ENCODE peak calls at places on chromosome 10, in six cellular contexts. One of them, this sample, is unnamed.

GRCh38 chr10:125997586-125997985 is 101.2 kb downstream of the FANK1 start:
- DNase-seq in psoas muscle: no peak
- DNase-seq in CD4-positive, alpha-beta T cell: no peak
- DNase-seq in fibroblast of lung: no peak
- DNase-seq in endodermal cell: no peak
- DNase-seq in AG04450: no peak
- DNase-seq in this sample: no peak

GRCh38 chr10:9709849-9710248 is 1307.8 kb upstream of the CELF2 start:
- DNase-seq in psoas muscle: no peak
- DNase-seq in CD4-positive, alpha-beta T cell: no peak
- DNase-seq in fibroblast of lung: peak
- DNase-seq in endodermal cell: no peak
- DNase-seq in AG04450: no peak
- DNase-seq in this sample: no peak

GRCh38 chr10:117544729-117545140 is 2.2 kb downstream of the EMX2 start:
- DNase-seq in psoas muscle: no peak
- DNase-seq in CD4-positive, alpha-beta T cell: no peak
- DNase-seq in fibroblast of lung: no peak
- DNase-seq in endodermal cell: peak
- DNase-seq in AG04450: no peak
- DNase-seq in this sample: no peak

GRCh38 chr10:126919426-126919825 is 14.2 kb downstream of the DOCK1 start:
- DNase-seq in psoas muscle: no peak
- DNase-seq in CD4-positive, alpha-beta T cell: no peak
- DNase-seq in fibroblast of lung: no peak
- DNase-seq in endodermal cell: no peak
- DNase-seq in AG04450: no peak
- DNase-seq in this sample: no peak

GRCh38 chr10:70758757-70759514 is 26.2 kb downstream of the TBATA start:
- DNase-seq in psoas muscle: peak
- DNase-seq in CD4-positive, alpha-beta T cell: peak
- DNase-seq in fibroblast of lung: peak
- DNase-seq in endodermal cell: peak
- DNase-seq in AG04450: peak
- DNase-seq in this sample: no peak

GRCh38 chr10:126950401-126951105 is 45.3 kb downstream of the DOCK1 start:
- DNase-seq in psoas muscle: no peak
- DNase-seq in CD4-positive, alpha-beta T cell: no peak
- DNase-seq in fibroblast of lung: no peak
- DNase-seq in endodermal cell: no peak
- DNase-seq in AG04450: no peak
- DNase-seq in this sample: no peak

GRCh38 chr10:17561131-17561530 is 56.0 kb downstream of the HACD1 start:
- DNase-seq in psoas muscle: no peak
- DNase-seq in CD4-positive, alpha-beta T cell: no peak
- DNase-seq in fibroblast of lung: peak
- DNase-seq in endodermal cell: no peak
- DNase-seq in AG04450: no peak
- DNase-seq in this sample: no peak

GRCh38 chr10:24469993-24470392 is 253.7 kb downstream of the ARHGAP21 start:
- DNase-seq in psoas muscle: no peak
- DNase-seq in CD4-positive, alpha-beta T cell: no peak
- DNase-seq in fibroblast of lung: peak
- DNase-seq in endodermal cell: no peak
- DNase-seq in AG04450: no peak
- DNase-seq in this sample: no peak

GRCh38 chr10:122267849-122268737 is 3.0 kb upstream of the BTBD16 start:
- DNase-seq in psoas muscle: peak
- DNase-seq in CD4-positive, alpha-beta T cell: peak
- DNase-seq in fibroblast of lung: peak
- DNase-seq in endodermal cell: peak
- DNase-seq in AG04450: no peak
- DNase-seq in this sample: no peak

GRCh38 chr10:43058716-43059335 is 18.0 kb upstream of the RET start:
- DNase-seq in psoas muscle: peak
- DNase-seq in CD4-positive, alpha-beta T cell: no peak
- DNase-seq in fibroblast of lung: no peak
- DNase-seq in endodermal cell: no peak
- DNase-seq in AG04450: no peak
- DNase-seq in this sample: no peak

GRCh38 chr10:88835910-88836221 is 15.8 kb downstream of the ANKRD22 start:
- DNase-seq in psoas muscle: no peak
- DNase-seq in CD4-positive, alpha-beta T cell: no peak
- DNase-seq in fibroblast of lung: no peak
- DNase-seq in endodermal cell: no peak
- DNase-seq in AG04450: no peak
- DNase-seq in this sample: no peak
- TF ChIP-seq CTCF in psoas muscle: no peak
- TF ChIP-seq CTCF in CD4-positive, alpha-beta T cell: peak
- TF ChIP-seq CTCF in fibroblast of lung: no peak
- TF ChIP-seq CTCF in endodermal cell: no peak
- TF ChIP-seq CTCF in AG04450: no peak
- TF ChIP-seq CTCF in this sample: no peak

GRCh38 chr10:77661100-77661499 is 23.5 kb upstream of the KCNMA1 start:
- DNase-seq in psoas muscle: no peak
- DNase-seq in CD4-positive, alpha-beta T cell: no peak
- DNase-seq in fibroblast of lung: no peak
- DNase-seq in endodermal cell: peak
- DNase-seq in AG04450: no peak
- DNase-seq in this sample: no peak
- TF ChIP-seq CTCF in psoas muscle: no peak
- TF ChIP-seq CTCF in CD4-positive, alpha-beta T cell: no peak
- TF ChIP-seq CTCF in fibroblast of lung: no peak
- TF ChIP-seq CTCF in endodermal cell: peak
- TF ChIP-seq CTCF in AG04450: no peak
- TF ChIP-seq CTCF in this sample: no peak

DNA sequence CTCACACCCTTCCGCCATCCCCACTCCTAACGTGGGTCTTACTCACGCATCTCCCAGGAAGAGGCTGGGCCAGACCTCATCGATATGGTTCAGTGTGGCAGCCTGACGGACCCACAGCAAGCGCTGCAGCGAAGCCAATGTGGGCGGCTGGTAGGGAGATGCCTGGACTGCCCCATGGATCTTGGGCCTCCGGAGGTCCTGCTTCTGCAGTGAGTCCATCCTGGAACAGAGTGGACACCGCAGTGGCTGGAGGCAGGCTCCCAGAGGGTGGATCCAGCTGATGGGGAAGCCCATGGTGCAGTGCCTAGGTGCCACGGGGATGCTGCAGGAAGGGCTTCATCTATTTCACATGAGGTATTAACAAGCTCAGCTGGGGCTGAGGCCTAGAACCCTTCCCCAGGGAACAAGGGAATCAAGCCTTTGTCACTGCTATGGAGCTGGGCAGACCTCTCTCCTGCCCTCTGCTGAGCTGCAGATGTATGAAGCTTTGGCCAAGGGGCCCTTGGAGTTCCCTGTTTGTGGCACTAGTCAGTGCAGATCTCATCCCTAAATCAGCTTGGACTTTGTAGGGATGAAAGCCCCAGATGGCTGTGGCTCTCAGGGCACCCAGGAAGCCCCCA is 13.7 kb upstream of the SAMD8 start:
- DNase-seq in psoas muscle: no peak
- DNase-seq in CD4-positive, alpha-beta T cell: no peak
- DNase-seq in fibroblast of lung: peak
- DNase-seq in endodermal cell: peak
- DNase-seq in AG04450: no peak
- DNase-seq in this sample: no peak
- TF ChIP-seq CTCF in psoas muscle: no peak
- TF ChIP-seq CTCF in CD4-positive, alpha-beta T cell: no peak
- TF ChIP-seq CTCF in fibroblast of lung: peak
- TF ChIP-seq CTCF in endodermal cell: peak
- TF ChIP-seq CTCF in AG04450: peak
- TF ChIP-seq CTCF in this sample: peak

DNA sequence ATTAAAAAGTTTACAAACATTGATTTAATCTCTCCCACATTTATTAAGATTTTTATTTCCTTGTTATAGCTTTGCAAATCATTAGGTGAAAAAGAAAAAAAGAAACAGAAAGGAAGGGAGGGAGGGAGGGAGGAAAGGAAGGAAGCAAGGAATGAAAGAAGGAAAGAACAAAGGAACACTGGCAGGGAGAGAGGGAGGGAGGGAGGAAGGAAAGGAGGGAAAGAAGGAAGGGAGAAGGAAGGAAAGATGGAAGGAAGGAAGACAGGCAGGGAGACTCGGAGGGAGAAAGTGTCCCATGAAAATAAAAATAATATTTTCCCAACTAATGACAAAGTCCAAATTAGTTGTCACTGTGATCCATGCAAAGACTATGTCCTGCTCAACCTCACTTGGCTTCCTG is 6.3 kb upstream of the ITGA8 start:
- DNase-seq in psoas muscle: no peak
- DNase-seq in CD4-positive, alpha-beta T cell: no peak
- DNase-seq in fibroblast of lung: no peak
- DNase-seq in endodermal cell: no peak
- DNase-seq in AG04450: no peak
- DNase-seq in this sample: no peak
- TF ChIP-seq CTCF in psoas muscle: no peak
- TF ChIP-seq CTCF in CD4-positive, alpha-beta T cell: no peak
- TF ChIP-seq CTCF in fibroblast of lung: no peak
- TF ChIP-seq CTCF in endodermal cell: no peak
- TF ChIP-seq CTCF in AG04450: no peak
- TF ChIP-seq CTCF in this sample: no peak

GRCh38 chr10:105266966-105267539 is 626.0 kb downstream of the SORCS3 start:
- DNase-seq in psoas muscle: no peak
- DNase-seq in CD4-positive, alpha-beta T cell: no peak
- DNase-seq in fibroblast of lung: no peak
- DNase-seq in endodermal cell: no peak
- DNase-seq in AG04450: no peak
- DNase-seq in this sample: no peak
- TF ChIP-seq CTCF in psoas muscle: no peak
- TF ChIP-seq CTCF in CD4-positive, alpha-beta T cell: no peak
- TF ChIP-seq CTCF in fibroblast of lung: no peak
- TF ChIP-seq CTCF in endodermal cell: no peak
- TF ChIP-seq CTCF in AG04450: no peak
- TF ChIP-seq CTCF in this sample: no peak

GRCh38 chr10:113060221-113061053 is 110.4 kb downstream of the TCF7L2 start:
- DNase-seq in psoas muscle: peak
- DNase-seq in CD4-positive, alpha-beta T cell: no peak
- DNase-seq in fibroblast of lung: peak
- DNase-seq in endodermal cell: peak
- DNase-seq in AG04450: no peak
- DNase-seq in this sample: no peak

GRCh38 chr10:113059001-113059780 is 109.1 kb downstream of the TCF7L2 start:
- DNase-seq in psoas muscle: no peak
- DNase-seq in CD4-positive, alpha-beta T cell: no peak
- DNase-seq in fibroblast of lung: peak
- DNase-seq in endodermal cell: peak
- DNase-seq in AG04450: peak
- DNase-seq in this sample: peak

GRCh38 chr10:113064039-113064438 is 114.0 kb downstream of the TCF7L2 start:
- DNase-seq in psoas muscle: no peak
- DNase-seq in CD4-positive, alpha-beta T cell: no peak
- DNase-seq in fibroblast of lung: no peak
- DNase-seq in endodermal cell: peak
- DNase-seq in AG04450: no peak
- DNase-seq in this sample: no peak

GRCh38 chr10:113061054-113061430 is 111.0 kb downstream of the TCF7L2 start:
- DNase-seq in psoas muscle: no peak
- DNase-seq in CD4-positive, alpha-beta T cell: no peak
- DNase-seq in fibroblast of lung: no peak
- DNase-seq in endodermal cell: no peak
- DNase-seq in AG04450: no peak
- DNase-seq in this sample: no peak

GRCh38 chr10:113062977-113063967 is 113.2 kb downstream of the TCF7L2 start:
- DNase-seq in psoas muscle: no peak
- DNase-seq in CD4-positive, alpha-beta T cell: no peak
- DNase-seq in fibroblast of lung: no peak
- DNase-seq in endodermal cell: peak
- DNase-seq in AG04450: no peak
- DNase-seq in this sample: no peak
- TF ChIP-seq CTCF in psoas muscle: no peak
- TF ChIP-seq CTCF in CD4-positive, alpha-beta T cell: no peak
- TF ChIP-seq CTCF in fibroblast of lung: no peak
- TF ChIP-seq CTCF in endodermal cell: peak
- TF ChIP-seq CTCF in AG04450: peak
- TF ChIP-seq CTCF in this sample: peak

GRCh38 chr10:2754943-2755342 is 312.4 kb upstream of the PFKP start:
- DNase-seq in psoas muscle: no peak
- DNase-seq in CD4-positive, alpha-beta T cell: no peak
- DNase-seq in fibroblast of lung: no peak
- DNase-seq in endodermal cell: no peak
- DNase-seq in AG04450: no peak
- DNase-seq in this sample: no peak

GRCh38 chr10:2761971-2762370 is 305.4 kb upstream of the PFKP start:
- DNase-seq in psoas muscle: no peak
- DNase-seq in CD4-positive, alpha-beta T cell: no peak
- DNase-seq in fibroblast of lung: no peak
- DNase-seq in endodermal cell: no peak
- DNase-seq in AG04450: no peak
- DNase-seq in this sample: no peak

GRCh38 chr10:2759203-2759602 is 308.1 kb upstream of the PFKP start:
- DNase-seq in psoas muscle: no peak
- DNase-seq in CD4-positive, alpha-beta T cell: no peak
- DNase-seq in fibroblast of lung: no peak
- DNase-seq in endodermal cell: no peak
- DNase-seq in AG04450: no peak
- DNase-seq in this sample: no peak

GRCh38 chr10:2761311-2761710 is 306.0 kb upstream of the PFKP start:
- DNase-seq in psoas muscle: no peak
- DNase-seq in CD4-positive, alpha-beta T cell: no peak
- DNase-seq in fibroblast of lung: no peak
- DNase-seq in endodermal cell: no peak
- DNase-seq in AG04450: no peak
- DNase-seq in this sample: no peak

GRCh38 chr10:2760736-2761135 is 306.6 kb upstream of the PFKP start:
- DNase-seq in psoas muscle: no peak
- DNase-seq in CD4-positive, alpha-beta T cell: no peak
- DNase-seq in fibroblast of lung: no peak
- DNase-seq in endodermal cell: no peak
- DNase-seq in AG04450: no peak
- DNase-seq in this sample: no peak
- TF ChIP-seq CTCF in psoas muscle: no peak
- TF ChIP-seq CTCF in CD4-positive, alpha-beta T cell: no peak
- TF ChIP-seq CTCF in fibroblast of lung: no peak
- TF ChIP-seq CTCF in endodermal cell: no peak
- TF ChIP-seq CTCF in AG04450: no peak
- TF ChIP-seq CTCF in this sample: no peak

DNA sequence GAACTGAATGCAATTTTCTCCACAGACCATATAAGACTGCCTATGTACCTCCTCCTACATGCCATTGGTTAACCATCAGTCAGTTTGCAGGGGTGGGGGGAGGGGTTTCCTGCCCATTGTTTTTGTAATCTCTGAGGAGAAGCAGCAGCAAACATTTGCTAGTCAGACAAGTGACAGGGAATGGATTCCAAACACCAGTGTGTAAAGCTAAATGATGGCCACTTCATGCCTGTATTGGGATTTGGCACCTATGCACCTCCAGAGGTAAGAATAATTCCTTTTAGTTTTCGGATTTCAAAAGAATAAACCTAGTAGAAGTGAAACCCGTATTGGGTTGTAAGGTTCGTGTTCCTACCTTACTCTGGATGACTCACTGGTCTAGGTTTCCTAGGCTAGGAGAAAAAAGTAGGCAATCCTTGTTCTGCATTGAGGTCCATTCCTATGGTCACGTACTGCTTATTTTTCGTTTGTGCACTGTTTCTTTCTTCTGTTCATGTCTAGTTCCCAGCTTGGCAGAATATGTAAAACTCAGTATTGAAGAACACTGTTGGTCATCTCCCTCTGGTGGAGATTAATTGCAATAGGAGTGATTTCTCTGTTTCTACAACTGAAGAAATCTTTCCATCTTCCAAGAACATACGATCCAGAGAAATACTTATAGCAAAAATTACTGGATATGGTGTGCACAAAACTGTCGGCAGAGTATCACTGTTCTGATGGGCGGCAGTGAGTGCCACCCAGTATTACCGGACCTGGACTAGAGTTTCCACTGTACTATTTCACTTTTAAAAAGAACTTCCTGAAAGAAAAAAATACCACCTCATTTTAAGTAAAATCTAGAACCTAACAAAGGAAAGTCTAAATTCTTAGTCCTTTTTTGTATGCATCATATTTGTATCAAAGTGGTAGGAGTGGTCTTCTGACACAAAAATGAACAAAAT is at the start of gene AKR1C3:
- DNase-seq in psoas muscle: no peak
- DNase-seq in CD4-positive, alpha-beta T cell: no peak
- DNase-seq in fibroblast of lung: peak
- DNase-seq in endodermal cell: peak
- DNase-seq in AG04450: peak
- DNase-seq in this sample: no peak
- TF ChIP-seq CTCF in psoas muscle: peak
- TF ChIP-seq CTCF in CD4-positive, alpha-beta T cell: peak
- TF ChIP-seq CTCF in fibroblast of lung: peak
- TF ChIP-seq CTCF in endodermal cell: peak
- TF ChIP-seq CTCF in AG04450: peak
- TF ChIP-seq CTCF in this sample: peak

This sample was measured in BJ.